ENCODE peak calls at places on chromosome 3, in eight cellular contexts. U is heart right ventricle, R is MM.1S, P is sigmoid colon, B is HepG2, E is fibroblast of lung, G is esophagus squamous epithelium, Q is PC-3. F is an unnamed sample.
A peak's percentile ranks its signal among the peaks of the same experiment; 100 is the strongest.

GRCh38 chr3:111335512-111335911 is 206.5 kb upstream of the CD96 start:
- DNase-seq in B (no peak), R (no peak), U (no peak), G (no peak), Q (no peak), E (no peak), P (no peak), F (no peak)

GRCh38 chr3:99118381-99118780 is 216.9 kb upstream of the DCBLD2 start:
- DNase-seq in U (no peak), B (no peak), Q (no peak), P (no peak), E (no peak), G (no peak), R (no peak), F (peak; percentile 84)

GRCh38 chr3:197525706-197526105 is 30.1 kb downstream of the BDH1 start:
- DNase-seq in G (no peak), R (no peak), B (peak; percentile 68), E (no peak), Q (peak; percentile 53), P (no peak), U (no peak), F (no peak)

GRCh38 chr3:157447026-157447694 is 10.5 kb downstream of the PTX3 start:
- DNase-seq in U (no peak), E (peak; percentile 81), P (no peak), G (no peak), B (no peak), R (peak; percentile 71), Q (peak; percentile 69), F (no peak)

GRCh38 chr3:14943042-14943441 is 4.3 kb upstream of the NR2C2 start:
- DNase-seq in G (no peak), R (no peak), P (no peak), B (peak; percentile 61), Q (no peak), U (no peak), E (no peak), F (no peak)

GRCh38 chr3:111871809-111872623 is 13.0 kb downstream of the PHLDB2 start:
- DNase-seq in E (no peak), Q (no peak), U (no peak), P (no peak), G (no peak), B (peak; percentile 5), R (no peak), F (no peak)

GRCh38 chr3:10957976-10958749 is 34.4 kb upstream of the SLC6A1 start:
- DNase-seq in U (peak; percentile 65), B (no peak), P (no peak), R (no peak), E (no peak), G (no peak), Q (peak; percentile 38), F (no peak)

GRCh38 chr3:62343755-62344154 is 29.6 kb downstream of the FEZF2 start:
- DNase-seq in Q (no peak), G (no peak), B (no peak), R (no peak), U (no peak), P (no peak), E (no peak), F (no peak)

GRCh38 chr3:127799476-127800222 is 22.7 kb downstream of the MGLL start:
- DNase-seq in U (no peak), R (no peak), E (peak; percentile 76), B (no peak), P (no peak), G (no peak), Q (peak; percentile 89), F (peak; percentile 74)

GRCh38 chr3:15204005-15204404 is 2.0 kb upstream of the CAPN7 start:
- DNase-seq in P (peak; percentile 58), R (no peak), E (no peak), B (peak; percentile 74), Q (peak; percentile 77), U (no peak), G (no peak), F (no peak)

GRCh38 chr3:48428863-48429415 is 947 bp downstream of the PLXNB1 start:
- DNase-seq in P (peak; percentile 79), E (peak; percentile 31), R (no peak), U (peak; percentile 57), Q (peak; percentile 29), G (no peak), B (no peak), F (no peak)

GRCh38 chr3:197236362-197236761 is 62.0 kb downstream of the DLG1 start:
- DNase-seq in U (no peak), Q (no peak), G (no peak), E (no peak), P (no peak), R (no peak), B (peak; percentile 19), F (no peak)

GRCh38 chr3:40800343-40800742 is 275.6 kb downstream of the ZNF621 start:
- DNase-seq in Q (peak; percentile 90), E (peak; percentile 56), B (peak; percentile 57), G (no peak), R (no peak), U (no peak), P (peak; percentile 66), F (peak; percentile 16)

GRCh38 chr3:184337315-184337714 is at the start of gene FAM131A:
- DNase-seq in E (peak; percentile 43), U (peak; percentile 53), G (no peak), P (peak; percentile 93), B (no peak), Q (no peak), R (no peak), F (no peak)
- H3K4me3 ChIP-seq in E (peak within 1 kb of the TSS; percentile 55), U (peak within 1 kb of the TSS; percentile 96), G (peak within 1 kb of the TSS; percentile 69), P (peak within 1 kb of the TSS; percentile 86), B (peak within 1 kb of the TSS; percentile 94), Q (peak within 1 kb of the TSS; percentile 71), R (peak within 1 kb of the TSS; percentile 73), F (peak within 1 kb of the TSS; percentile 71)

DNA sequence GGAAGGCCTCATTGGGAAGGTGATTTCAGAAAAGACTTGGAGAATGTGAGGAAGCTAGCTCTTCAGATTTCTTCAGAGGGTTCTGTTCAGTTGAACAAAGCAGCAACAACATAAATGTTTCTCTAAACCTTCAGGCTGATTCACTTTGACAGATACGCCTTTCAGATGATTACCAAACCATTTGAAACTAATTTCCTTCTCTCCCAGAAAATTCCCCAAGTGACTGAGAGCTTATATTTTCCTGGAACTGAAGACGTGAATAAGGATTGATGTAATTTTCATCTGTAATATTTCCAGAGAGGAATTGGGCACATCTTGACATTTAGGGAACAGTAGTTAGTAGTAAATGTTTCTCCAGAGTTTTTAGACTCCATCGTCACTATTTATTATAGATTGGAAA is 108.7 kb upstream of the AADACL2 start:
- DNase-seq in P (no peak), B (no peak), E (peak; percentile 6), R (no peak), U (no peak), G (no peak), Q (no peak), F (no peak)
- TF ChIP-seq CTCF in P (no peak), B (no peak), E (no peak), R (no peak), U (no peak), G (no peak), Q (no peak), F (no peak)

DNA sequence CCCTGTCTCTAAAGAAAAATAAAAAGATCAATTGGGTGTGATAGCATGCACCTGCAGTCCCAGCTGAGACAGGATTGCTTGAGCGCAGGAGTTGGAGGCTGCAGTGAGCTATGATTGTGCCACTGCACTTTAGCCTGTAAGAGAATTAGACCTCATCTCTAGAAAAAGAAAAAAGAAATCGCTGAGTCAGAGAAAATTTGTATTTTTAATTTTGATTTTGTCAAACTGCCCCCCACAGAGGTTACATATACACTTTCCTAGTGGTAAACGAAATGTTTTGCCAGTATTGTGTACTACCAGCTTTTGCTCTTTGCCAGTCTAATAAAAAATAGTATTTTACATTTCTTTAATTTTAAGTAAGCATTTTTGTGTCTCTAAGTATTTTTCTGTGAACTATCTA is 5.3 kb upstream of the CRYGS start:
- DNase-seq in Q (no peak), U (no peak), R (no peak), G (no peak), P (no peak), E (no peak), B (no peak), F (no peak)
- H3K36me3 ChIP-seq in Q (peaks cover 14% of the 10 kb centered on the region), U (no peaks in the 10 kb centered on the region), R (no peaks in the 10 kb centered on the region), G (no peaks in the 10 kb centered on the region), P (no peaks in the 10 kb centered on the region), E (no peaks in the 10 kb centered on the region), B (peaks cover 1% of the 10 kb centered on the region), F (no peaks in the 10 kb centered on the region)

GRCh38 chr3:52774066-52774713 is 3.2 kb upstream of the ITIH1 start:
- DNase-seq in P (peak; percentile 58), E (no peak), B (no peak), U (no peak), G (no peak), R (no peak), Q (no peak), F (no peak)

GRCh38 chr3:52777127-52777958 is at the start of gene ITIH1:
- DNase-seq in B (no peak), E (no peak), G (no peak), R (no peak), Q (no peak), P (peak; percentile 58), U (no peak), F (no peak)

GRCh38 chr3:52773361-52774065 is 2.8 kb upstream of the NEK4 start:
- DNase-seq in E (no peak), U (no peak), R (no peak), Q (no peak), P (peak; percentile 38), G (no peak), B (no peak), F (no peak)

GRCh38 chr3:52775877-52776276 is 1.5 kb upstream of the ITIH1 start:
- DNase-seq in P (no peak), R (no peak), E (no peak), Q (no peak), B (peak; percentile 39), G (no peak), U (no peak), F (no peak)

DNA sequence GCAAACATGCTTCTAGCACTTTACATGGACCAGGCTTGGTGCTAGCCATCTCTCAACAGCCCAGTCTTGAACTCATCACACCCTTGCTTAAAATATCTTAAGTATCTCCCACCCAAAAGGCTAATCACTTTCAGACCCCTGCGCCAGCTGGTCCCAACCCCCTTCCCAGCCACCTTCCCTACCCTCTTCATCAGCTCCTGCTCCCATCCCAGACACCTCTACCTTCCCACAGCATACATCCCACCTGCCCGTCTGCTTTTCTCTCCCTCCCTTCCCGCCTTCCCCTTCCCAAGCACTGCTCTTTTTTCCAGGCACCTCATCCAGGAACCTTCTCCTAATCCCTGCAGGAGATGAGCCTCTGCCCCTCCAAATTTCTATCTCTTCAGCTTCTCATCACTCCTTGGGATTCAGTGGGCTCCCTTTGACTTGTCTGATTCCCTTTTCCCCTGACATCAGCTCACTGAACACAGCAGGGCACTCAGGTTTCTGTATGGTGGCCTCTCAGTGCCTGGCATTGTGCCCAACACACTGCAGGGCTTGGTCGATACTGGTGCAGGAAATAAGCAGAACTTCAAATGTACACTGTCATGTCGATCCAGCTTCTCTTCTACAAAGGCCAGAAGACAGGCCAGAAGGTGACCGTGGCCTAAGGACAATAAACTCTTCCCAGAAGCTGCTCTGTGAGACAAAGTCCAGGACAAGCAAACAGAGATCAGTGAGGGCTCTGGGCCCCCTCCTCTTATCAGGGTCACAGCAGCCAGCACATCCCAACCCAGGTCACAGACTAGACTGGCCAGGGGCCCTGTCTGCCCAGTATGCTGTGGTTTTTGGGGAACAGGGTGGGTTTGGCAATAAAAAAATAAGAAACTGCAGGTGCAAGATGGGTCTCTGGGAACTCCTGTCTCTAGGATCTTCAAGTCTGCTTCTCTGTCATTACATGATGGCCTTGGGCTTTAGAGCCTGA is 2.2 kb upstream of the ITIH1 start:
- DNase-seq in U (no peak), E (no peak), B (peak; percentile 91), Q (no peak), P (peak; percentile 41), R (no peak), G (no peak), F (no peak)
- H3K4me3 ChIP-seq in U (no peak overlapping the region), E (no peak overlapping the region), B (peak overlapping the region; percentile 1), Q (no peak overlapping the region), P (no peak overlapping the region), R (no peak overlapping the region), G (no peak overlapping the region), F (no peak overlapping the region)

GRCh38 chr3:108103971-108104797 is 13.4 kb upstream of the CD47 start:
- DNase-seq in U (no peak), R (no peak), P (no peak), Q (peak; percentile 52), B (no peak), E (peak; percentile 35), G (no peak), F (no peak)
- TF ChIP-seq CTCF in U (no peak), R (no peak), P (no peak), Q (no peak), B (no peak), E (no peak), G (no peak), F (no peak)

F was measured in BJ.